ENCODE peak calls at places on chromosome 1, in nine cellular contexts. N, P, L, F, H, T, I, S and J are unnamed samples.

GRCh38 chr1:234393190-234393589 is 19.9 kb downstream of the COA6 start:
- DNase-seq in N (no peak), P (no peak), L (no peak), F (no peak), H (no peak), T (peak), I (no peak), S (no peak), J (no peak)

GRCh38 chr1:197915797-197916686 is 1.1 kb upstream of the LHX9 start:
- DNase-seq in N (no peak), P (peak), L (no peak), F (no peak), H (peak), T (no peak), I (no peak), S (no peak), J (no peak)

GRCh38 chr1:161072751-161073449 is 3.2 kb upstream of the ARHGAP30 start:
- DNase-seq in N (no peak), P (no peak), L (no peak), F (no peak), H (no peak), T (no peak), I (no peak), S (no peak), J (no peak)

GRCh38 chr1:116465845-116466685 is 93.0 kb downstream of the ATP1A1 start:
- DNase-seq in N (no peak), P (no peak), L (no peak), F (no peak), H (no peak), T (no peak), I (no peak), S (no peak), J (no peak)

GRCh38 chr1:184647471-184647870 is 107.2 kb downstream of the EDEM3 start:
- DNase-seq in N (no peak), P (no peak), L (no peak), F (no peak), H (no peak), T (no peak), I (no peak), S (peak), J (no peak)

GRCh38 chr1:68015369-68015768 is 35.1 kb downstream of the DIRAS3 start:
- DNase-seq in N (no peak), P (no peak), L (no peak), F (no peak), H (no peak), T (no peak), I (no peak), S (peak), J (no peak)

GRCh38 chr1:844472-845026 is 79.2 kb upstream of the SAMD11 start:
- DNase-seq in N (no peak), P (no peak), L (no peak), F (no peak), H (no peak), T (peak), I (no peak), S (no peak), J (peak)

GRCh38 chr1:32066489-32066873 is 6.3 kb upstream of the TMEM39B start:
- DNase-seq in N (peak), P (peak), L (peak), F (no peak), H (peak), T (no peak), I (no peak), S (peak), J (peak)

GRCh38 chr1:19084206-19084738 is 125.8 kb downstream of the UBR4 start:
- DNase-seq in N (no peak), P (no peak), L (no peak), F (no peak), H (no peak), T (no peak), I (no peak), S (no peak), J (no peak)

GRCh38 chr1:76302711-76303347 is 228.3 kb downstream of the ST6GALNAC3 start:
- DNase-seq in N (no peak), P (no peak), L (no peak), F (no peak), H (no peak), T (no peak), I (no peak), S (no peak), J (no peak)

GRCh38 chr1:193241132-193241827 is 54.9 kb upstream of the B3GALT2 start:
- DNase-seq in N (no peak), P (no peak), L (no peak), F (no peak), H (peak), T (no peak), I (no peak), S (no peak), J (no peak)

GRCh38 chr1:1208713-1209433 is 2.5 kb upstream of the TNFRSF18 start:
- DNase-seq in N (peak), P (no peak), L (no peak), F (no peak), H (no peak), T (no peak), I (no peak), S (no peak), J (peak)

GRCh38 chr1:166197141-166197540 is 30.3 kb upstream of the FAM78B start:
- DNase-seq in N (no peak), P (no peak), L (no peak), F (no peak), H (no peak), T (no peak), I (no peak), S (no peak), J (no peak)

GRCh38 chr1:172530000-172530399 is 3.0 kb upstream of the SUCO start:
- DNase-seq in N (no peak), P (no peak), L (no peak), F (no peak), H (no peak), T (no peak), I (no peak), S (no peak), J (no peak)

GRCh38 chr1:234535763-234536515 is 57.0 kb upstream of the TARBP1 start:
- DNase-seq in N (no peak), P (no peak), L (peak), F (no peak), H (no peak), T (no peak), I (no peak), S (no peak), J (no peak)

GRCh38 chr1:92833840-92834239 is 2.0 kb downstream of the RPL5 start:
- DNase-seq in N (no peak), P (no peak), L (no peak), F (no peak), H (no peak), T (no peak), I (no peak), S (no peak), J (no peak)

GRCh38 chr1:45012639-45013278 is 705 bp downstream of the UROD start:
- DNase-seq in N (peak), P (no peak), L (peak), F (no peak), H (peak), T (peak), I (no peak), S (peak), J (no peak)

GRCh38 chr1:148309940-148310500 is 157.9 kb upstream of the NBPF11 start:
- DNase-seq in N (no peak), P (no peak), L (no peak), F (no peak), H (no peak), T (no peak), I (no peak), S (no peak), J (no peak)

GRCh38 chr1:20093303-20093702 is 23.3 kb downstream of the PLA2G5 start:
- DNase-seq in N (no peak), P (no peak), L (no peak), F (no peak), H (no peak), T (no peak), I (no peak), S (no peak), J (no peak)

GRCh38 chr1:20087668-20088067 is 17.7 kb downstream of the PLA2G5 start:
- DNase-seq in N (no peak), P (no peak), L (no peak), F (no peak), H (no peak), T (no peak), I (no peak), S (no peak), J (peak)

GRCh38 chr1:20089328-20090077 is 19.5 kb downstream of the PLA2G5 start:
- DNase-seq in N (no peak), P (no peak), L (no peak), F (no peak), H (peak), T (no peak), I (no peak), S (no peak), J (no peak)

GRCh38 chr1:20090641-20091040 is 20.6 kb downstream of the PLA2G5 start:
- DNase-seq in N (no peak), P (no peak), L (no peak), F (no peak), H (no peak), T (no peak), I (no peak), S (no peak), J (no peak)

GRCh38 chr1:20090119-20090518 is 20.1 kb downstream of the PLA2G5 start:
- DNase-seq in N (no peak), P (no peak), L (no peak), F (no peak), H (no peak), T (no peak), I (no peak), S (no peak), J (no peak)
- H3K4me3 ChIP-seq in N (no peak), P (no peak), L (no peak), F (no peak), H (no peak), T (no peak), I (no peak), S (no peak), J (no peak)

DNA sequence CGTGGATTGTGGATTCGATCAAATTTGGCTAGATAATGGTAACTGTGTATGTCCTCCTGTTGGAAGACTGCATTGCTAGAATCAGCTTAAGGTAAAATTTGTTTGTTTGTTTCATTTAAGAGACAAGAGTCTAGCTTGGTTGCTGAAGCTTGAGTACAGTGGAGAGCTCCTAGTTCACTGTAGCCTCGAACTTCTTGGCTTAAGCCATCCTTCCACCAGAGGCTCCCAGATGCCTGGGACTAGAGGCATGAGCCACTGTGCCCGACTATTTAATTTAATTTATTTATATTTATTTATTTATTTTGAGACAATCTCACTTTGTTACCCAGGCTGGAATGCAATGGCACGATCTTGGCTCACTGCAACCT is 1.5 kb downstream of the PHACTR4 start:
- DNase-seq in N (no peak), P (no peak), L (no peak), F (no peak), H (no peak), T (no peak), I (no peak), S (no peak), J (no peak)
- H3K4me3 ChIP-seq in N (no peak), P (peak), L (no peak), F (peak), H (peak), T (peak), I (peak), S (peak), J (peak)

GRCh38 chr1:225654688-225655508 is 2.0 kb upstream of the ENAH start:
- DNase-seq in N (no peak), P (no peak), L (no peak), F (no peak), H (no peak), T (no peak), I (no peak), S (no peak), J (no peak)
- H3K4me3 ChIP-seq in N (no peak), P (no peak), L (no peak), F (no peak), H (no peak), T (no peak), I (peak), S (no peak), J (no peak)

GRCh38 chr1:155062151-155062686 is 1.3 kb upstream of the EFNA4 start:
- DNase-seq in N (no peak), P (no peak), L (no peak), F (no peak), H (no peak), T (no peak), I (no peak), S (no peak), J (no peak)
- H3K4me3 ChIP-seq in N (no peak), P (no peak), L (no peak), F (peak), H (no peak), T (peak), I (no peak), S (no peak), J (peak)

GRCh38 chr1:119631433-119632102 is 16.5 kb downstream of the ZNF697 start:
- DNase-seq in N (peak), P (no peak), L (peak), F (peak), H (no peak), T (no peak), I (no peak), S (peak), J (no peak)

GRCh38 chr1:119632103-119632490 is 16.0 kb downstream of the ZNF697 start:
- DNase-seq in N (no peak), P (no peak), L (no peak), F (no peak), H (no peak), T (no peak), I (no peak), S (no peak), J (no peak)

GRCh38 chr1:119632836-119633235 is 15.2 kb downstream of the ZNF697 start:
- DNase-seq in N (no peak), P (no peak), L (no peak), F (no peak), H (no peak), T (no peak), I (no peak), S (no peak), J (no peak)

GRCh38 chr1:119633575-119634325 is 14.3 kb downstream of the ZNF697 start:
- DNase-seq in N (no peak), P (no peak), L (no peak), F (no peak), H (no peak), T (no peak), I (no peak), S (no peak), J (no peak)

GRCh38 chr1:119631086-119631432 is 17.0 kb downstream of the ZNF697 start:
- DNase-seq in N (no peak), P (no peak), L (no peak), F (no peak), H (no peak), T (no peak), I (no peak), S (no peak), J (no peak)
- H3K4me3 ChIP-seq in N (peak), P (no peak), L (peak), F (peak), H (no peak), T (no peak), I (peak), S (peak), J (no peak)

DNA sequence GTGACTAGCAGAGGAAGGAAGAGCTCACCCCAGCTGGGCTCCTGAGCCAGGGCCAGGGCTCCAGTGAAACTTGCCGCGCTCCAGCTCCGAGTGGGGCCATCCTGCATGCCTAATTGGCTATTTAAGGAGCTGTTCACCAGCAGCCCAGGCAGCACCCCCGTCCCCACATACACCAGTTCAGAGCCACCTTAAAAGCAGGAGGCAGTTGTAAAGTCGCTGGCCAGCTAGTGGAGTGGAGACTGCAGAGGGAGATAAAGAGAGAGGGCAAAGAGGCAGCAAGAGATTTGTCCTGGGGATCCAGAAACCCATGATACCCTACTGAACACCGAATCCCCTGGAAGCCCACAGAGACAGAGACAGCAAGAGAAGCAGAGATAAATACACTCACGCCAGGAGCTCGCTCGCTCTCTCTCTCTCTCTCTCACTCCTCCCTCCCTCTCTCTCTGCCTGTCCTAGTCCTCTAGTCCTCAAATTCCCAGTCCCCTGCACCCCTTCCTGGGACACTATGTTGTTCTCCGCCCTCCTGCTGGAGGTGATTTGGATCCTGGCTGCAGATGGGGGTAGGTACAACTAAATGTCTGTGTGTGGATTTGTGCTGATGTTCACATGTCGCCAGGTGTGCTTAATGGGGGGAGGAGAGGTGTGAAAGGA is at the start of gene CA14:
- DNase-seq in N (no peak), P (no peak), L (peak), F (no peak), H (no peak), T (no peak), I (no peak), S (no peak), J (no peak)
- H3K4me3 ChIP-seq in N (no peak), P (no peak), L (peak), F (peak), H (no peak), T (no peak), I (no peak), S (no peak), J (no peak)

GRCh38 chr1:27605796-27606707 is 2.1 kb upstream of the AHDC1 start:
- DNase-seq in N (no peak), P (no peak), L (no peak), F (no peak), H (peak), T (peak), I (no peak), S (no peak), J (peak)

GRCh38 chr1:27605300-27605766 is 1.4 kb upstream of the AHDC1 start:
- DNase-seq in N (no peak), P (no peak), L (no peak), F (no peak), H (no peak), T (no peak), I (no peak), S (no peak), J (no peak)

GRCh38 chr1:27603962-27604578 is at the start of gene AHDC1:
- DNase-seq in N (peak), P (peak), L (peak), F (peak), H (peak), T (peak), I (peak), S (peak), J (peak)

GRCh38 chr1:27603320-27603961 is 503 bp downstream of the AHDC1 start:
- DNase-seq in N (no peak), P (no peak), L (no peak), F (peak), H (peak), T (no peak), I (no peak), S (no peak), J (peak)

GRCh38 chr1:27604579-27605299 is 795 bp upstream of the AHDC1 start:
- DNase-seq in N (no peak), P (no peak), L (no peak), F (no peak), H (no peak), T (no peak), I (no peak), S (no peak), J (no peak)
- H3K4me3 ChIP-seq in N (peak), P (peak), L (peak), F (peak), H (peak), T (peak), I (peak), S (peak), J (peak)

GRCh38 chr1:42933610-42934009 is 25.1 kb downstream of the SLC2A1 start:
- DNase-seq in N (no peak), P (no peak), L (peak), F (peak), H (no peak), T (no peak), I (no peak), S (no peak), J (no peak)
- H3K4me3 ChIP-seq in N (no peak), P (no peak), L (no peak), F (no peak), H (no peak), T (peak), I (no peak), S (no peak), J (no peak)